ENCODE peak calls at places on chromosomes 4 and X, in nine cellular contexts. V, G, Z, S, J, Y, Q, K and H are unnamed samples.

GRCh38 chr4:121898150-121898549 is 27.9 kb upstream of the BBS7 start:
- DNase-seq in S (no peak), Q (no peak), G (no peak), Z (peak), J (peak), K (no peak), Y (no peak), V (no peak), H (no peak)

GRCh38 chrX:153944140-153944799 is at the start of gene RENBP:
- DNase-seq in K (no peak), Q (no peak), Y (no peak), J (no peak), S (peak), V (peak), Z (peak), G (no peak), H (no peak)

GRCh38 chrX:152842772-152843338 is 12.0 kb downstream of the NSDHL start:
- DNase-seq in K (no peak), G (no peak), V (no peak), Z (no peak), J (no peak), S (no peak), Y (no peak), Q (no peak), H (no peak)

GRCh38 chr4:89204624-89205023 is 93.3 kb downstream of the TIGD2 start:
- DNase-seq in J (no peak), Y (no peak), V (no peak), G (no peak), K (no peak), S (no peak), Z (no peak), Q (no peak), H (peak)

GRCh38 chr4:6386091-6386490 is 86.3 kb downstream of the PPP2R2C start:
- DNase-seq in G (no peak), K (no peak), Y (no peak), J (no peak), S (no peak), Z (no peak), V (no peak), Q (no peak), H (no peak)

GRCh38 chr4:1265351-1265750 is 16.4 kb upstream of the CTBP1 start:
- DNase-seq in S (no peak), V (no peak), K (no peak), G (no peak), Q (no peak), J (no peak), Y (no peak), Z (no peak), H (no peak)

GRCh38 chr4:6106156-6106555 is 87.9 kb upstream of the C4orf50 start:
- DNase-seq in Z (no peak), J (no peak), Y (no peak), V (no peak), S (no peak), Q (no peak), K (no peak), G (no peak), H (no peak)

GRCh38 chrX:101759000-101759399 is 99.3 kb upstream of the ARMCX2 start:
- DNase-seq in J (peak), S (no peak), K (peak), Z (peak), G (peak), V (no peak), Y (no peak), Q (peak), H (peak)

GRCh38 chr4:168434993-168435392 is 45.3 kb downstream of the DDX60L start:
- DNase-seq in Y (no peak), Z (no peak), K (no peak), V (no peak), J (no peak), S (no peak), G (no peak), Q (no peak), H (no peak)

GRCh38 chr4:83932996-83933395 is 397.1 kb downstream of the GPAT3 start:
- DNase-seq in S (no peak), Z (no peak), G (no peak), V (no peak), Y (no peak), K (no peak), J (no peak), Q (no peak), H (peak)

GRCh38 chr4:169205146-169205806 is 65.5 kb downstream of the SH3RF1 start:
- DNase-seq in J (no peak), Q (no peak), K (peak), V (no peak), Z (no peak), S (no peak), Y (no peak), G (peak), H (no peak)

GRCh38 chrX:153226344-153227190 is 47.5 kb downstream of the MAGEA1 start:
- DNase-seq in J (no peak), Z (peak), S (no peak), V (peak), Y (peak), Q (no peak), G (peak), K (peak), H (peak)

GRCh38 chrX:105471597-105471996 is 251.1 kb upstream of the TEX13A start:
- DNase-seq in G (no peak), K (no peak), S (no peak), J (no peak), Q (no peak), Y (no peak), Z (no peak), V (no peak), H (no peak)

GRCh38 chr4:72631296-72631695 is 62.3 kb upstream of the ADAMTS3 start:
- DNase-seq in G (peak), Y (peak), S (no peak), Z (no peak), K (peak), Q (peak), V (peak), J (no peak), H (peak)

GRCh38 chrX:149760965-149761364 is 12.9 kb upstream of the HSFX1 start:
- DNase-seq in Q (no peak), K (no peak), Z (no peak), V (no peak), S (no peak), G (no peak), J (no peak), Y (no peak), H (no peak)

GRCh38 chrX:80648023-80648422 is 161.7 kb downstream of the BRWD3 start:
- DNase-seq in V (no peak), Y (no peak), J (peak), G (peak), S (no peak), K (peak), Z (peak), Q (no peak), H (peak)

GRCh38 chr4:144663852-144664488 is 18.0 kb downstream of the HHIP start:
- DNase-seq in Y (no peak), Z (no peak), S (no peak), V (no peak), J (no peak), G (no peak), K (no peak), Q (no peak), H (no peak)

GRCh38 chr4:5037553-5038551 is 13.4 kb upstream of the STK32B start:
- DNase-seq in K (peak), Q (no peak), Z (peak), J (no peak), Y (peak), S (peak), V (no peak), G (peak), H (peak)

GRCh38 chrX:2572740-2573139 is 72.0 kb upstream of the DHRSX start:
- DNase-seq in V (no peak), Q (no peak), Y (no peak), G (no peak), K (no peak), J (no peak), S (no peak), Z (no peak), H (peak)

GRCh38 chr4:54091637-54092404 is 8.1 kb upstream of the GSX2 start:
- DNase-seq in Y (no peak), S (peak), G (peak), K (peak), Z (peak), J (peak), V (peak), Q (peak), H (peak)

GRCh38 chr4:101791189-101791572 is 651 bp downstream of the BANK1 start:
- DNase-seq in Y (no peak), Q (no peak), G (no peak), S (no peak), J (no peak), V (no peak), Z (no peak), K (no peak), H (no peak)

GRCh38 chrX:136200466-136200865 is 50.7 kb downstream of the MAP7D3 start:
- DNase-seq in J (peak), Y (no peak), S (no peak), K (peak), Q (no peak), V (no peak), G (peak), Z (peak), H (no peak)
- TF ChIP-seq CTCF in J (peak), Y (peak), S (no peak), K (peak), Q (peak), V (no peak), G (peak), Z (peak), H (peak)

GRCh38 chr4:8434251-8435073 is 6.1 kb downstream of the ACOX3 start:
- DNase-seq in Q (no peak), Z (no peak), S (no peak), G (no peak), Y (no peak), K (no peak), V (no peak), J (peak), H (no peak)
- H3K4me3 ChIP-seq in Q (no peak), Z (no peak), S (no peak), G (no peak), Y (no peak), K (no peak), V (no peak), J (peak), H (no peak)

GRCh38 chrX:11678174-11678573 is 12.5 kb upstream of the ARHGAP6 start:
- DNase-seq in V (no peak), K (no peak), G (peak), Z (no peak), Q (no peak), Y (no peak), S (no peak), J (peak), H (peak)
- TF ChIP-seq CTCF in V (no peak), K (peak), G (peak), Z (peak), Q (no peak), Y (peak), S (no peak), J (peak), H (peak)

DNA sequence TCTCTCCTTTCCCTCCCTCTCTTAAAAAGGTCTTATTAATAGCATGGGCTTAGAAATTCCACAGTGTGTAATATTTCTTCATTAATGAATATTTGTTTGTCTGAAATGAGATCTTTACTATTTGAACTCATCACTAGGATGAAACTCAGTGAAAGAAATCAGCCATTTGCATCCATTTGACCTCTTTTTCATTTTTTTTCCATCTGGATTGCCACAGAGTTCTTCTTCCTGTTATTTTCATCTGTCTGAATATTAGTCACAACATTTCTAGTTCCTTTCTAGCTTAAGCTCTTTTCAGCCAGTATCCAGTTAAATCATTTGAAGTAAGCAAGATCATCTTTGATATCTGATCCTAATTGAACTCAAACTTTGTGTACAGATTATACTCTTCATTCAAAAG is 69.2 kb upstream of the PLS3 start:
- DNase-seq in Y (no peak), G (peak), J (no peak), V (no peak), Q (no peak), K (peak), S (no peak), Z (no peak), H (no peak)
- H3K4me3 ChIP-seq in Y (no peak), G (no peak), J (no peak), V (no peak), Q (no peak), K (no peak), S (no peak), Z (no peak), H (no peak)

GRCh38 chr4:158197194-158197593 is 13.1 kb upstream of the TMEM144 start:
- DNase-seq in S (no peak), V (no peak), G (no peak), Q (no peak), Z (no peak), Y (no peak), K (no peak), J (no peak), H (no peak)
- TF ChIP-seq CTCF in S (no peak), V (no peak), G (no peak), Q (no peak), Z (no peak), Y (no peak), K (no peak), J (no peak), H (no peak)

DNA sequence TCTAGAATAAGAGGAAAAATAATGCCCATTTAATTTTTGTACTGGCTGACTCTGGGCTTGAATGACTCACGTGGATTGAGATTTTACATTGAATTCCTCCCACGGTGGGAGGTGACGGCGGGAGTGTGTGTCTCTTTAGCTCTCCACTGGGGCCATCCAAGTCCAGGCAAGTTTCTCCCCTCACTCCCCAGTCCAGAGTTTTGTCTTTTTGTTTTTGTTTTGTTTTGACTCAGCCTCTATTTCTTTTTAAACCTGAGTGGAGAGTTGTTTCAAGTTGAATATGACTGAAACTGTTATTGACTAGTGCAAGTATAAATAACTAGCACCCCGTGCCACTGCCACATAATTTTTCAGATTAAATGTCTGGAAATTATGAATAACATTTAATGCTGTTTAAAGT is 13.6 kb downstream of the CHST7 start:
- DNase-seq in Q (no peak), K (peak), Y (no peak), G (peak), S (no peak), Z (peak), V (no peak), J (peak), H (no peak)
- H3K4me3 ChIP-seq in Q (no peak), K (no peak), Y (no peak), G (no peak), S (no peak), Z (peak), V (no peak), J (no peak), H (no peak)